ENCODE peak calls at places on chromosome 1, in ten cellular contexts. R is heart right ventricle, X is transverse colon, T is upper lobe of right lung, D is aorta, M is mesendoderm, K is left ventricle myocardium inferior, O is upper lobe of left lung, Z is cardiac muscle cell, V is GM12878. E is an unnamed sample.

GRCh38 chr1:53593758-53594380 is 134.7 kb downstream of the DMRTB1 start:
- DNase-seq in O (peak), K (peak), M (peak), Z (peak), X (peak), D (no peak), R (no peak), T (peak), V (no peak), E (no peak)

GRCh38 chr1:175978476-175978875 is 228.6 kb downstream of the COP1 start:
- DNase-seq in M (no peak), D (no peak), T (no peak), R (no peak), Z (no peak), V (no peak), X (no peak), O (no peak), K (no peak), E (no peak)

GRCh38 chr1:233025156-233025555 is 74.7 kb downstream of the NTPCR start:
- DNase-seq in T (no peak), M (peak), R (peak), D (no peak), O (peak), K (peak), X (peak), Z (peak), V (no peak), E (no peak)

GRCh38 chr1:2049517-2050481 is at the start of gene PRKCZ:
- DNase-seq in X (peak), K (peak), O (peak), T (peak), M (peak), D (peak), R (peak), Z (peak), V (peak), E (peak)

GRCh38 chr1:36448530-36449051 is 1.7 kb downstream of the OSCP1 start:
- DNase-seq in X (no peak), D (no peak), O (no peak), T (no peak), K (no peak), M (peak), R (no peak), V (no peak), Z (no peak), E (no peak)

GRCh38 chr1:199279107-199279506 is 640.3 kb downstream of the PTPRC start:
- DNase-seq in O (no peak), D (no peak), K (no peak), Z (no peak), V (no peak), M (no peak), T (no peak), R (no peak), X (no peak), E (no peak)

GRCh38 chr1:230158422-230159291 is 91.6 kb downstream of the GALNT2 start:
- DNase-seq in V (no peak), R (no peak), Z (no peak), X (peak), D (no peak), K (no peak), O (no peak), M (no peak), T (no peak), E (no peak)

GRCh38 chr1:45230537-45230936 is 24.1 kb upstream of the ZSWIM5 start:
- DNase-seq in D (no peak), Z (no peak), V (no peak), K (no peak), M (peak), T (no peak), R (no peak), O (no peak), X (peak), E (no peak)

GRCh38 chr1:32291145-32291707 is 657 bp upstream of the HDAC1 start:
- DNase-seq in D (no peak), V (no peak), X (no peak), Z (no peak), R (no peak), O (no peak), T (no peak), K (no peak), M (peak), E (no peak)

GRCh38 chr1:27656157-27656893 is 15.7 kb downstream of the IFI6 start:
- DNase-seq in X (peak), O (peak), Z (no peak), D (peak), V (no peak), T (peak), K (peak), R (peak), M (peak), E (peak)

GRCh38 chr1:82317671-82318070 is 516.9 kb downstream of the ADGRL2 start:
- DNase-seq in D (no peak), M (peak), Z (no peak), O (no peak), K (no peak), R (no peak), T (no peak), X (no peak), V (no peak), E (no peak)
- H3K27ac ChIP-seq in D (no peak), M (no peak), Z (no peak), O (no peak), K (no peak), R (no peak), T (no peak), X (no peak), V (no peak), E (no peak)

DNA sequence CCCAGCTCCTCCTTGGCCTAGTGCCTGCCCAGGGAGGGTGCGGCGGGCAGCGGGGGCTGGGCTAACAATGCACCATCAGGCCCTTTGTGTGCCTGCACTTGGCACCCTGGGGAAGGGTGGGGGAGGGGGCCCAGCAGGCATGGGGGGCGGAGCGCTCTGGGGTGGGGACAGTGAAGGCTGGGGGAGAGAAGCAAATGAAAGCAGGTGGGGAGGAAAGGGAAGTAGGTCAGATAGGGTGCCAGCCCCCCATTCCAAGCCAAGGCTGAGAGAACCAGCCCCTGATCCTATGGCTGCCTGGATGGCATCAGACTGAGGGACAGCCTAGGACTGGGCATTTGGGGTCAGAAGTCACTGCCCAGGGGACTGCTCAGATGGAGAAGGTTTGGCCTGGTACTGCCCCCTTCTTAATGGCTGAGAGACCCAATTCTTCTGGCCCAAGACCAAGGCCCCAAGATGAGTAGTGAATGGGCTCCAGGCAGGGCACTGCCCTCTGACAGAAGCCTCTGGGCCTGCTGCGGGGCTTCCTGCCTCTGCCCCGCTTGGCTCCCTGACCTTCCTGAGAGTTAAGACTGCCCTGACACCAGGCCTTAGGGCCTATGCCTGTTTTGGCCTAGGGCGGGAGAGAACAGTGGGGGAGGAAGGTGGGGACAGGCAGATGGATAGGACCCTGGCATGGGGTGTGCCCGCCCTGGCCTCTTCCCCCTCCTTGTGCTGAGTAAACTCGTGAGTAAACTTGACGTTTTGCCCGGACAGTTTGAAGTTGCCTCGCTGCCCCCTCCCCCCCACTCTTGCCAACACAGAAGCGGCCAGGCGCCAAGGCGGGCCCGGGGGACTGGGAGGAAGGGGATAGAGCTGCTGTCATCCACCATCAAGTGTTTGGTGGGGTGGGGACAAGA is 2.7 kb downstream of the ZBTB7B start:
- DNase-seq in O (peak), M (no peak), R (peak), V (no peak), K (peak), Z (no peak), D (peak), X (peak), T (peak), E (no peak)
- H3K4me3 ChIP-seq in O (peak), M (no peak), R (peak), V (peak), K (peak), Z (no peak), D (no peak), X (peak), T (peak), E (peak)

GRCh38 chr1:226074046-226074445 is 11.5 kb downstream of the H3-3A start:
- DNase-seq in M (no peak), O (no peak), D (no peak), X (no peak), R (no peak), T (no peak), V (no peak), Z (no peak), K (no peak), E (no peak)
- H3K27ac ChIP-seq in M (no peak), O (no peak), D (no peak), X (no peak), R (no peak), T (no peak), V (no peak), Z (peak), K (no peak), E (no peak)

DNA sequence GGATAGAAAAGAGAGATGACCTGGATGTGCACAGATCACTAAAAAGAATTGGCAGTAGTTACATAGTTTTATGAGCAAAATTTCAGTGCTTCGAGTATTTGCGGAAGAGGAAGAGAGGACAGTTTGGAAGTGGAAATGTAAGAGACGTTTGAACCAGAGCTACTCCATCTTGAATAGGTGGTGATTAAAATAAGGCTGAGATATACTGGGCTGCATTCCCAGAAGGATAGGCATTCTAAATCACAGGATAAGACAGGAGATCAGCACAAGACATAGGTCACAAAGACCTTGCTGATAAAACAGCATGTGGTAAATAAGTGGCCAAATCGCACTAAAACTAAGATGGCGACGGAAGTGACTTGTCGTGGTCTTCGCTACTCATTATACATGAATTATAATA is 453.3 kb downstream of the COL11A1 start:
- DNase-seq in O (no peak), D (no peak), M (no peak), T (no peak), K (no peak), Z (no peak), R (no peak), V (no peak), X (no peak), E (no peak)
- H3K4me3 ChIP-seq in O (no peak), D (no peak), M (no peak), T (no peak), K (no peak), Z (no peak), R (no peak), V (no peak), X (no peak), E (no peak)

E was measured in kidney.